ENCODE peak calls at places on chromosomes 1 and 21, in seven cellular contexts. One of them, this sample, is unnamed.
A peak's percentile ranks its signal among the peaks of the same experiment; 100 is the strongest.

GRCh38 chr1:35725591-35725990 is 6.9 kb upstream of the C1orf216 start:
- DNase-seq in progenitor cell of endocrine pancreas: no peak
- DNase-seq in RWPE1: no peak
- DNase-seq in ovary: no peak
- DNase-seq in choroid plexus epithelial cell: no peak
- DNase-seq in H1: no peak
- DNase-seq in GM12865: no peak
- DNase-seq in this sample: no peak

GRCh38 chr1:203086992-203087763 is 1.4 kb upstream of the MYOG start:
- DNase-seq in choroid plexus epithelial cell: no peak
- DNase-seq in progenitor cell of endocrine pancreas: no peak
- DNase-seq in ovary: no peak
- DNase-seq in GM12865: no peak
- DNase-seq in H1: peak; percentile 39
- DNase-seq in RWPE1: no peak
- DNase-seq in this sample: no peak

GRCh38 chr1:2231667-2232254 is 3.6 kb downstream of the SKI start:
- DNase-seq in choroid plexus epithelial cell: peak; percentile 90
- DNase-seq in H1: peak; percentile 79
- DNase-seq in progenitor cell of endocrine pancreas: no peak
- DNase-seq in ovary: peak; percentile 89
- DNase-seq in RWPE1: peak; percentile 75
- DNase-seq in GM12865: no peak
- DNase-seq in this sample: peak; percentile 53

GRCh38 chr1:117171900-117172501 is 38.7 kb downstream of the VTCN1 start:
- DNase-seq in GM12865: no peak
- DNase-seq in H1: no peak
- DNase-seq in choroid plexus epithelial cell: peak; percentile 81
- DNase-seq in progenitor cell of endocrine pancreas: no peak
- DNase-seq in ovary: no peak
- DNase-seq in RWPE1: peak; percentile 78
- DNase-seq in this sample: no peak

GRCh38 chr1:225454733-225455132 is 26.9 kb upstream of the LBR start:
- DNase-seq in H1: no peak
- DNase-seq in progenitor cell of endocrine pancreas: no peak
- DNase-seq in choroid plexus epithelial cell: peak; percentile 74
- DNase-seq in ovary: no peak
- DNase-seq in GM12865: no peak
- DNase-seq in RWPE1: peak; percentile 95
- DNase-seq in this sample: no peak

GRCh38 chr1:180270767-180271639 is 40.9 kb downstream of the LHX4 start:
- DNase-seq in H1: peak; percentile 51
- DNase-seq in GM12865: no peak
- DNase-seq in progenitor cell of endocrine pancreas: no peak
- DNase-seq in RWPE1: peak; percentile 18
- DNase-seq in choroid plexus epithelial cell: peak; percentile 78
- DNase-seq in ovary: no peak
- DNase-seq in this sample: no peak

GRCh38 chr1:2269193-2269921 is 41.2 kb downstream of the SKI start:
- DNase-seq in progenitor cell of endocrine pancreas: no peak
- DNase-seq in ovary: no peak
- DNase-seq in GM12865: no peak
- DNase-seq in H1: no peak
- DNase-seq in RWPE1: no peak
- DNase-seq in choroid plexus epithelial cell: no peak
- DNase-seq in this sample: no peak

GRCh38 chr21:44527156-44527982 is 12.6 kb downstream of the KRTAP10-1 start:
- DNase-seq in choroid plexus epithelial cell: no peak
- DNase-seq in GM12865: no peak
- DNase-seq in ovary: no peak
- DNase-seq in RWPE1: no peak
- DNase-seq in progenitor cell of endocrine pancreas: no peak
- DNase-seq in H1: no peak
- DNase-seq in this sample: no peak

GRCh38 chr1:201280884-201281283 is 2.4 kb upstream of the PKP1 start:
- DNase-seq in progenitor cell of endocrine pancreas: no peak
- DNase-seq in RWPE1: no peak
- DNase-seq in H1: no peak
- DNase-seq in choroid plexus epithelial cell: no peak
- DNase-seq in ovary: no peak
- DNase-seq in GM12865: no peak
- DNase-seq in this sample: no peak

GRCh38 chr1:167781558-167781957 is 59.8 kb downstream of the MPZL1 start:
- DNase-seq in choroid plexus epithelial cell: no peak
- DNase-seq in RWPE1: no peak
- DNase-seq in progenitor cell of endocrine pancreas: no peak
- DNase-seq in H1: no peak
- DNase-seq in ovary: no peak
- DNase-seq in GM12865: no peak
- DNase-seq in this sample: no peak

GRCh38 chr1:2602866-2603520 is 16.4 kb downstream of the PRXL2B start:
- DNase-seq in progenitor cell of endocrine pancreas: no peak
- DNase-seq in H1: peak; percentile 34
- DNase-seq in RWPE1: no peak
- DNase-seq in choroid plexus epithelial cell: no peak
- DNase-seq in ovary: no peak
- DNase-seq in GM12865: no peak
- DNase-seq in this sample: no peak

GRCh38 chr1:238558156-238558555 is 667.4 kb upstream of the ZP4 start:
- DNase-seq in RWPE1: peak; percentile 32
- DNase-seq in progenitor cell of endocrine pancreas: no peak
- DNase-seq in H1: no peak
- DNase-seq in ovary: no peak
- DNase-seq in choroid plexus epithelial cell: peak; percentile 79
- DNase-seq in GM12865: no peak
- DNase-seq in this sample: no peak

GRCh38 chr1:219126267-219126862 is 47.3 kb upstream of the LYPLAL1 start:
- DNase-seq in ovary: no peak
- DNase-seq in H1: no peak
- DNase-seq in RWPE1: no peak
- DNase-seq in choroid plexus epithelial cell: no peak
- DNase-seq in GM12865: no peak
- DNase-seq in progenitor cell of endocrine pancreas: no peak
- DNase-seq in this sample: no peak

GRCh38 chr1:207789792-207790787 is 38.2 kb downstream of the CD46 start:
- DNase-seq in choroid plexus epithelial cell: no peak
- DNase-seq in RWPE1: no peak
- DNase-seq in GM12865: no peak
- DNase-seq in H1: no peak
- DNase-seq in ovary: no peak
- DNase-seq in progenitor cell of endocrine pancreas: no peak
- DNase-seq in this sample: no peak

GRCh38 chr1:166165661-166166399 is 971 bp downstream of the FAM78B start:
- DNase-seq in GM12865: no peak
- DNase-seq in ovary: peak; percentile 19
- DNase-seq in progenitor cell of endocrine pancreas: no peak
- DNase-seq in choroid plexus epithelial cell: no peak
- DNase-seq in H1: peak; percentile 66
- DNase-seq in RWPE1: no peak
- DNase-seq in this sample: no peak

GRCh38 chr1:198798923-198799386 is 160.1 kb downstream of the PTPRC start:
- DNase-seq in GM12865: peak; percentile 20
- DNase-seq in H1: no peak
- DNase-seq in choroid plexus epithelial cell: no peak
- DNase-seq in RWPE1: no peak
- DNase-seq in progenitor cell of endocrine pancreas: no peak
- DNase-seq in ovary: no peak
- DNase-seq in this sample: no peak

GRCh38 chr1:203577874-203578464 is 48.7 kb upstream of the ATP2B4 start:
- DNase-seq in H1: no peak
- DNase-seq in ovary: no peak
- DNase-seq in progenitor cell of endocrine pancreas: no peak
- DNase-seq in choroid plexus epithelial cell: no peak
- DNase-seq in GM12865: no peak
- DNase-seq in RWPE1: no peak
- DNase-seq in this sample: no peak

GRCh38 chr1:119368556-119368955 is at the start of gene HAO2:
- DNase-seq in RWPE1: no peak
- DNase-seq in progenitor cell of endocrine pancreas: no peak
- DNase-seq in H1: no peak
- DNase-seq in ovary: no peak
- DNase-seq in choroid plexus epithelial cell: no peak
- DNase-seq in GM12865: no peak
- DNase-seq in this sample: no peak

GRCh38 chr1:31897534-31898100 is 40.6 kb downstream of the PTP4A2 start:
- DNase-seq in GM12865: no peak
- DNase-seq in H1: no peak
- DNase-seq in RWPE1: peak; percentile 13
- DNase-seq in progenitor cell of endocrine pancreas: no peak
- DNase-seq in choroid plexus epithelial cell: no peak
- DNase-seq in ovary: no peak
- DNase-seq in this sample: no peak

GRCh38 chr1:201982082-201982922 is at the start of gene RNPEP:
- DNase-seq in H1: peak; percentile 85
- DNase-seq in ovary: peak; percentile 78
- DNase-seq in RWPE1: peak; percentile 84
- DNase-seq in GM12865: peak; percentile 66
- DNase-seq in choroid plexus epithelial cell: peak; percentile 61
- DNase-seq in progenitor cell of endocrine pancreas: peak; percentile 75
- DNase-seq in this sample: peak; percentile 11

GRCh38 chr21:17488620-17489019 is 24.2 kb upstream of the CXADR start:
- DNase-seq in RWPE1: no peak
- DNase-seq in H1: no peak
- DNase-seq in choroid plexus epithelial cell: no peak
- DNase-seq in ovary: no peak
- DNase-seq in progenitor cell of endocrine pancreas: no peak
- DNase-seq in GM12865: peak; percentile 46
- DNase-seq in this sample: no peak

DNA sequence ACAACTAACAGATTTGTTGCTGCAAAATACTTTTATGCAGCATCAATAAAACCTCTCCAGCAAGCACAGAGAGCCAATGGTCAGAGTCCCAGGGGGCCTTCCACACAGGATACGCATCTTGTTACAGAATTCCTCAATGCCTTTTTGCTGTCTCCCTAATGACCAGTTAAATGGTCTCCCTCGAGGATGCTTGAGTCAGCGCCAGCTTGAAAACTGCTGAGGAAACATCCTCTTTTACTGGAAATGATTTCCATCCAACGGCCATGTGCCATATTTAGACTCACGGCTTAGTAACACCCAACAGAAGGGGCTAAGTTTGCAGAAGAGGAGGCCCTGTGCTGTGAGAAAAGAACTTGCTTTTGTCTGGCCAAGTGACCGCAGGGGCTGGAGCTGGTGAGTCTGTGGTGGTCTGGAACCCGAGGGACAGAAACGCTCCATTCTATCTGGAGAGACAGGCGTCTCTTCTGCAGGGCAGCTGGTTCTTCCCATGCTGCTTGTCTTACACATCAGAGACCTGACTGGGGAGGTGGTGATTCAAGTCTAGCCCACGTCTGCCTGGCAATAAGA is 496.4 kb downstream of the SETD4 start:
- DNase-seq in ovary: peak; percentile 24
- DNase-seq in choroid plexus epithelial cell: peak; percentile 96
- DNase-seq in RWPE1: no peak
- DNase-seq in progenitor cell of endocrine pancreas: no peak
- DNase-seq in GM12865: no peak
- DNase-seq in H1: no peak
- DNase-seq in this sample: peak; percentile 87
- TF ChIP-seq CTCF in ovary: no peak
- TF ChIP-seq CTCF in choroid plexus epithelial cell: no peak
- TF ChIP-seq CTCF in RWPE1: no peak
- TF ChIP-seq CTCF in progenitor cell of endocrine pancreas: no peak
- TF ChIP-seq CTCF in GM12865: no peak
- TF ChIP-seq CTCF in H1: no peak
- TF ChIP-seq CTCF in this sample: no peak

GRCh38 chr1:20469406-20470076 is 16.5 kb downstream of the CAMK2N1 start:
- DNase-seq in ovary: no peak
- DNase-seq in GM12865: no peak
- DNase-seq in RWPE1: no peak
- DNase-seq in progenitor cell of endocrine pancreas: no peak
- DNase-seq in choroid plexus epithelial cell: no peak
- DNase-seq in H1: no peak
- DNase-seq in this sample: no peak
- TF ChIP-seq CTCF in ovary: no peak
- TF ChIP-seq CTCF in GM12865: no peak
- TF ChIP-seq CTCF in RWPE1: no peak
- TF ChIP-seq CTCF in progenitor cell of endocrine pancreas: peak; percentile 19
- TF ChIP-seq CTCF in choroid plexus epithelial cell: peak; percentile 22
- TF ChIP-seq CTCF in H1: no peak
- TF ChIP-seq CTCF in this sample: no peak

DNA sequence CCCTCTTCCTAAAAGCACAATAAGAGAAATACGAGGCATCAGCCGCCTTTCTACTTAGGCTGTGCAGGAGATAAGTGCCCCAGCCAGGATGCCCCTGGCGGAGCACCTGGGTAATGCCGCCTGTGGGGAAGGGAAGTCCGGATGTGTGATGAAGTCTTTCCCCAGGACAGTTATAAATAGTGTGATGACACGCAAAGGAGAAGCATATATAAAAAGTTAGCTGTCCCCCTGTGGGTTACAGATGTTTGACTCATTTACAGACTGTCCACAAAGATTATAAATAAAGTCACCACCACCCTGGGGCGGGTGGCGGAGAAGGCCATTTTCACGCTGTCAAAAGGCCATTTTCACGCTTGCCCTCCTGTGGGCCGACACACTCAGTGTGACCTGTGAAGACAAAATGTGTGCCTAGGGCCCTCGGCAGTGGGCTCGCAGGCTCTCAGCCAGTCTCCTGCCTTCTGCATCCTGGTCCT is 6.3 kb downstream of the KCNN3 start:
- DNase-seq in GM12865: peak; percentile 93
- DNase-seq in RWPE1: peak; percentile 47
- DNase-seq in ovary: no peak
- DNase-seq in choroid plexus epithelial cell: peak; percentile 80
- DNase-seq in progenitor cell of endocrine pancreas: no peak
- DNase-seq in H1: peak; percentile 76
- DNase-seq in this sample: no peak
- TF ChIP-seq CTCF in GM12865: peak; percentile 82
- TF ChIP-seq CTCF in RWPE1: peak; percentile 32
- TF ChIP-seq CTCF in ovary: no peak
- TF ChIP-seq CTCF in choroid plexus epithelial cell: peak; percentile 88
- TF ChIP-seq CTCF in progenitor cell of endocrine pancreas: peak; percentile 73
- TF ChIP-seq CTCF in H1: peak; percentile 67
- TF ChIP-seq CTCF in this sample: no peak

GRCh38 chr21:45556645-45557601 is 14.7 kb upstream of the SLC19A1 start:
- DNase-seq in GM12865: no peak
- DNase-seq in ovary: peak; percentile 56
- DNase-seq in RWPE1: no peak
- DNase-seq in H1: no peak
- DNase-seq in progenitor cell of endocrine pancreas: no peak
- DNase-seq in choroid plexus epithelial cell: no peak
- DNase-seq in this sample: no peak

GRCh38 chr21:45555251-45555556 is 13.0 kb upstream of the SLC19A1 start:
- DNase-seq in RWPE1: peak; percentile 16
- DNase-seq in H1: no peak
- DNase-seq in ovary: no peak
- DNase-seq in choroid plexus epithelial cell: no peak
- DNase-seq in progenitor cell of endocrine pancreas: no peak
- DNase-seq in GM12865: peak; percentile 63
- DNase-seq in this sample: no peak

GRCh38 chr21:45555557-45556301 is 13.5 kb upstream of the SLC19A1 start:
- DNase-seq in H1: peak; percentile 84
- DNase-seq in ovary: peak; percentile 88
- DNase-seq in progenitor cell of endocrine pancreas: peak; percentile 78
- DNase-seq in choroid plexus epithelial cell: peak; percentile 83
- DNase-seq in RWPE1: peak; percentile 78
- DNase-seq in GM12865: peak; percentile 91
- DNase-seq in this sample: peak; percentile 49

GRCh38 chr21:45557611-45558043 is 15.4 kb upstream of the SLC19A1 start:
- DNase-seq in ovary: peak; percentile 21
- DNase-seq in choroid plexus epithelial cell: no peak
- DNase-seq in H1: no peak
- DNase-seq in RWPE1: no peak
- DNase-seq in GM12865: no peak
- DNase-seq in progenitor cell of endocrine pancreas: no peak
- DNase-seq in this sample: no peak

GRCh38 chr21:45556302-45556644 is 14.0 kb upstream of the SLC19A1 start:
- DNase-seq in H1: peak; percentile 53
- DNase-seq in GM12865: no peak
- DNase-seq in ovary: no peak
- DNase-seq in choroid plexus epithelial cell: no peak
- DNase-seq in progenitor cell of endocrine pancreas: no peak
- DNase-seq in RWPE1: no peak
- DNase-seq in this sample: no peak
- TF ChIP-seq CTCF in H1: no peak
- TF ChIP-seq CTCF in GM12865: no peak
- TF ChIP-seq CTCF in ovary: no peak
- TF ChIP-seq CTCF in choroid plexus epithelial cell: no peak
- TF ChIP-seq CTCF in progenitor cell of endocrine pancreas: no peak
- TF ChIP-seq CTCF in RWPE1: peak; percentile 28
- TF ChIP-seq CTCF in this sample: no peak